ENCODE peak calls at places on chromosomes 7 and 10, in four cellular contexts. A is activated CD4-positive, alpha-beta T cell treated with anti-CD3 and anti-CD28 coated beads, Interleukin-2, amount 10 ng/mL, durations not matched to agents 7 days and 5 days; H is fibroblast of gingiva; Q is left cardiac atrium. R is an unnamed sample.

GRCh38 chr7:114703677-114704076 is 218.2 kb upstream of the MDFIC start:
- DNase-seq in A (no peak), H (no peak), Q (no peak), R (no peak)

GRCh38 chr7:114889646-114890285 is 32.1 kb upstream of the MDFIC start:
- DNase-seq in A (peak), H (peak), Q (no peak), R (no peak)

GRCh38 chr10:54559498-54559897 is 241.5 kb downstream of the PCDH15 start:
- DNase-seq in A (no peak), H (no peak), Q (no peak), R (no peak)

GRCh38 chr7:6476596-6477374 is 29.0 kb upstream of the DAGLB start:
- DNase-seq in A (no peak), H (peak), Q (no peak), R (no peak)

GRCh38 chr7:8532116-8532515 is 98.7 kb downstream of the NXPH1 start:
- DNase-seq in A (no peak), H (no peak), Q (no peak), R (no peak)

GRCh38 chr7:30521532-30521931 is 16.9 kb upstream of the GGCT start:
- DNase-seq in A (no peak), H (peak), Q (peak), R (peak)

GRCh38 chr7:39683216-39683845 is 60.0 kb downstream of the RALA start:
- DNase-seq in A (no peak), H (peak), Q (no peak), R (no peak)

GRCh38 chr10:48447356-48448215 is 141.1 kb downstream of the MAPK8 start:
- DNase-seq in A (no peak), H (no peak), Q (no peak), R (no peak)

GRCh38 chr7:155856656-155857055 is 44.4 kb upstream of the SHH start:
- DNase-seq in A (peak), H (no peak), Q (no peak), R (no peak)

GRCh38 chr7:87359366-87359765 is 13.9 kb downstream of the CROT start:
- DNase-seq in A (no peak), H (no peak), Q (no peak), R (no peak)

GRCh38 chr7:87435546-87435945 is 39.9 kb downstream of the ABCB4 start:
- DNase-seq in A (no peak), H (no peak), Q (no peak), R (no peak)

GRCh38 chr7:101615446-101615845 is 13.7 kb downstream of the MYL10 start:
- DNase-seq in A (no peak), H (no peak), Q (no peak), R (no peak)

GRCh38 chr10:122239578-122240257 is 31.4 kb upstream of the BTBD16 start:
- DNase-seq in A (no peak), H (peak), Q (no peak), R (no peak)

GRCh38 chr7:67463983-67464382 is 467.4 kb downstream of the TYW1 start:
- DNase-seq in A (no peak), H (no peak), Q (no peak), R (no peak)

GRCh38 chr7:131605280-131605878 is 49.0 kb upstream of the PODXL start:
- DNase-seq in A (no peak), H (no peak), Q (no peak), R (no peak)

GRCh38 chr7:105972276-105972675 is 9.2 kb downstream of the CDHR3 start:
- DNase-seq in A (no peak), H (no peak), Q (no peak), R (no peak)

GRCh38 chr7:35536396-35536826 is 158.5 kb downstream of the HERPUD2 start:
- DNase-seq in A (no peak), H (no peak), Q (peak), R (no peak)

R was measured in heart right ventricle.